ENCODE peak calls at places on chromosomes 16 and 17, in seven cellular contexts. T is body of pancreas, X is A673, V is small intestine, J is PC-3, H is upper lobe of left lung, R is lower lobe of right lung. Z is an unnamed sample. For H3K36me3, the result is how much of the 10 kb centered on the place peaks cover.

GRCh38 chr16:87150359-87151280 is 166.6 kb downstream of the C16orf95 start:
- DNase-seq in T (no peak), X (no peak), V (no peak), J (no peak), H (peak), R (no peak), Z (no peak)

GRCh38 chr16:27402964-27403600 is 1.1 kb downstream of the IL21R start:
- DNase-seq in T (no peak), X (no peak), V (no peak), J (no peak), H (no peak), R (no peak), Z (peak)

GRCh38 chr16:49658066-49658465 is 197.8 kb downstream of the ZNF423 start:
- DNase-seq in T (no peak), X (no peak), V (no peak), J (no peak), H (peak), R (no peak), Z (no peak)

GRCh38 chr16:86383488-86384262 is 126.7 kb upstream of the FOXF1 start:
- DNase-seq in T (no peak), X (no peak), V (peak), J (no peak), H (no peak), R (no peak), Z (no peak)

GRCh38 chr16:73298562-73298961 is 250.6 kb upstream of the ZFHX3 start:
- DNase-seq in T (no peak), X (no peak), V (no peak), J (no peak), H (no peak), R (no peak), Z (no peak)

GRCh38 chr17:30600830-30601494 is 123.8 kb downstream of the GOSR1 start:
- DNase-seq in T (peak), X (peak), V (peak), J (peak), H (no peak), R (no peak), Z (no peak)

GRCh38 chr17:70355185-70355584 is 185.9 kb downstream of the KCNJ2 start:
- DNase-seq in T (no peak), X (no peak), V (no peak), J (no peak), H (no peak), R (no peak), Z (no peak)

GRCh38 chr16:58013201-58013956 is 12.2 kb downstream of the USB1 start:
- DNase-seq in T (no peak), X (no peak), V (no peak), J (no peak), H (no peak), R (no peak), Z (no peak)

GRCh38 chr17:273994-274832 is 78.4 kb downstream of the RPH3AL start:
- DNase-seq in T (no peak), X (no peak), V (no peak), J (no peak), H (no peak), R (peak), Z (peak)

GRCh38 chr16:50781043-50781442 is 39.2 kb downstream of the CYLD start:
- DNase-seq in T (no peak), X (no peak), V (no peak), J (peak), H (no peak), R (no peak), Z (no peak)

DNA sequence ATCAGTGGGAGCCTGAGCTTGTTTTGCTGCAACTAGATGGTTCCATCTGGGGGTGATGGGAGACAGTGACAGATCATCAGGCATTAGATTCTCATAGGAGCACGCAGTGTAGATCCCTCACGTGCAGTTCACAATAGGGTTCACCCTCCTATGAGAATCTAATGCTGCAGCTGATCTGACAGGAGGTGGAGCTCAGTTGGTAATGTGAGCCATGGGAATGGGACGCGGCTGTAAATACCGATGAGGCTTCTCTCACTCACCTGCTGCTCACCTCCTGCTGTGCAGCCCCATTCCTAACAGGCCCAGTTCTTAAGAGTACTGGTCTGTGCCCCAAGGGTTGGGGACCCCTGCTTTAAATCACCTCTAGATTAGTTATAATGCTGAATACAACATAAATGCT is 137.5 kb upstream of the PLEKHM1 start:
- DNase-seq in T (no peak), X (no peak), V (no peak), J (no peak), H (no peak), R (no peak), Z (no peak)
- H3K36me3 ChIP-seq in T (under half), X (under half), V (under half), J (under half), H (under half), R (under half), Z (under half)

GRCh38 chr16:66277311-66278070 is 89.0 kb upstream of the CDH5 start:
- DNase-seq in T (no peak), X (no peak), V (no peak), J (no peak), H (no peak), R (no peak), Z (no peak)
- H3K36me3 ChIP-seq in T (under half), X (under half), V (under half), J (under half), H (under half), R (under half), Z (under half)

DNA sequence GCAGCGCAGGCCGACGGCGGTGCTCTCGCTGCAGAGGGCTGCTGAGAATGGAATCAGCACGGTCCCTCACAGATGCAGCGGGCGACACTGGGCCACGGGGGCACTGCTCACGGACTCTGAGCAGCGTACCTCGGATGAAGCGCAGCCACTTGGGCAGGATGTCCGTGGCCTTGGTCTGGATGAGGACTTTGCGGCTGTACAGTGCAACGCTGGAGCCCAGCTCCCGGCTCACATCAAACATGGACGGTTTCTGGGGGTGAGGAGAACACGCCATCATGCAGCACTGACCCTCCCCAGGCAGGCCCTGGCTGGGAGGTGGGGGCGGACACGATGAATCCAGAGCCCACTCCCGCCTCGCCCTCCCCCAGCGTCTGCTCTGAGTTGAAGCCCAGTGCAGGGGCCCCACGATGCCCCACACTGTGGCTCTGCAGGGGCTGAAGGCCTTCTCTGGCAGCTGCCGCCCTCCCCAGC is 18.1 kb downstream of the DNASE1 start:
- DNase-seq in T (no peak), X (no peak), V (no peak), J (no peak), H (peak), R (no peak), Z (no peak)
- H3K36me3 ChIP-seq in T (under half), X (half or more), V (under half), J (under half), H (under half), R (half or more), Z (under half)

DNA sequence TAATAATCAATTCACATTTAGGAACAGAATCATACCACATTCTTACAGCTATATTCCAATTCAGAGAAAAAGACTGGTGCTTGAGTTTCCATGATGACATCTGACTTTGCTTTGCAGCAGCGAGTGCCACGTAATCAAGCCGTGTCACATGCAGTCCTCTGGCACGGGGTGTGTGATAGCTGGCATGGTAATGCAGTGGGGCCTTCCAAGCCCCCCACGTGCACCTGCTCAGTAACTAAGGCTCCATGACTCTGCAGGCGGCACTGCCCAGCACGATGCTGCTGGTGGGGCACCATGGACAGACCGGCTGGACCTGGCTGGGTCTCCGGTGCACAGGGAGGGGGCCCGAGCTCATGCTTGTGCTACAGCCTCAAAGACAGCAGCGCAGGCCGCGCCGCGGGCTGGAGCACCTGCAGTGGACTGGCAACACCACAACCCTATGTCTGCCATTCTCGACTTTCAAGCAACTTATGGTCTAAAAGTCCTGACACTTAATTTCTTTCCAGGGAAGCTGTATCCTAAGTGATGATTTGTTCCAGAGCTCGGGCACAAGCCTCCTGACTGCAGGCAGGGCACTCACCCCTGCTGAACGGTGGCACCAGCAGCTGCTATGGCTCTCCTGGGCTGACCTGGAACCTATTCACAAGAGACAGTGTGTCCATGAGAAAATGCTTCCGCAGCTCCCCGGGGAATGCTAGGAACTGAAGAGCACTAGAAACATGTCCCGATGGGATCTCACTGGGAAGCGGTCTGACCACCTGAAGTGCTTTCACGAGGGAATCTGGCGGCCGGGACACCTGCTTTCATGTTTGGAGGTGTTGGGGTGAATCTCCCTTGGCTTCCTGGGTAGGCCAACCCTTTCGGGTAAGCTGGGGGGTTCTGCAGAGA is 99.5 kb upstream of the DNAH17 start:
- DNase-seq in T (no peak), X (no peak), V (no peak), J (no peak), H (peak), R (no peak), Z (no peak)
- H3K36me3 ChIP-seq in T (under half), X (under half), V (under half), J (under half), H (under half), R (half or more), Z (half or more)

GRCh38 chr17:40264458-40265185 is 23.1 kb upstream of the CDC6 start:
- DNase-seq in T (no peak), X (no peak), V (no peak), J (no peak), H (peak), R (no peak), Z (no peak)

GRCh38 chr17:40268141-40268712 is 19.5 kb upstream of the CDC6 start:
- DNase-seq in T (no peak), X (no peak), V (no peak), J (no peak), H (no peak), R (no peak), Z (no peak)

GRCh38 chr17:40265337-40265736 is 22.3 kb upstream of the CDC6 start:
- DNase-seq in T (no peak), X (no peak), V (no peak), J (no peak), H (no peak), R (no peak), Z (no peak)

GRCh38 chr17:40266882-40267281 is 20.8 kb upstream of the CDC6 start:
- DNase-seq in T (no peak), X (no peak), V (no peak), J (no peak), H (no peak), R (no peak), Z (no peak)
- H3K36me3 ChIP-seq in T (under half), X (under half), V (under half), J (under half), H (under half), R (half or more), Z (under half)

DNA sequence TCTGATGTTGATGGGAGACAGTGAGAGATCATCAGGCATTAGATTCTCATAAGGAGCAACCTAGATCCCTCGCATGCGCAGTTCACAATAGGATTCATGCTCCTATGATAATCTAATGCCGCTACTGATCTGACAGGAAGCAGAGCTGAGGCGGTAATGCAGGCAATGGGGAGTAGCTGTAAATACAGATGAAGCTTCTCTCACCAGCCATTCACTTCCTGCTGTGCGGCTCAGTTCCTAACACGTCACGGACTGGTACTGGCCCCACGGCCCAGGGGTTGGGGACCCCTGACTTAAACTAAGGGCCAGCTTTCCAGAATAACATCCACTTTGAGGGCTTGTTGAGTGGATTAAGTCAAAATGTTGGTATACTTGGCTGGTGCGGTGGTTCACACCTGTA is 2.6 kb upstream of the TMEM219 start:
- DNase-seq in T (no peak), X (no peak), V (no peak), J (no peak), H (no peak), R (no peak), Z (no peak)
- H3K36me3 ChIP-seq in T (under half), X (under half), V (under half), J (under half), H (under half), R (under half), Z (under half)

DNA sequence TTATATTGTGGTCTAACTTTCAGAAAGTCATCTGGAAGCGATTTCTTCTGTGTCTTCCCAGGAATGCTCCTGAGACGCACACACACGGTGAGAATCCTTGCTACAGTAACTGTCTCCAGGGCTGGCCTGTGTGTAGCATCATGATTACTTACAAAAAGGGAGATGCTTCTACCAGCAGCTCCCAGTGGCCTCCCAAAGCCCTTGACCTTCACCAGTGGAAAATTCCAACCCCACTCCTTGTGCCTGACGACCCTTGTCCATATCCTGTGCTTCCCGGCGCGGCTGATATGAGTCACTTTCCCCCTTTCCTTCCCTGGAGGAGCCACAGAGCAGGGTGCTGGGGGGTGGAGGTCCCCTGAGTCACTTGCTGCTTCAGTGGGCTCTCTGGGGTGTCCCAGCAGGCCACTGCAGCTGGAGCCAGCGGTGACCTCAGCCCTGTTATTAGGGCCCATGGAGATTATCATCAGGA is 22.1 kb upstream of the NAT9 start:
- DNase-seq in T (no peak), X (peak), V (no peak), J (no peak), H (no peak), R (no peak), Z (no peak)
- H3K36me3 ChIP-seq in T (under half), X (under half), V (under half), J (under half), H (under half), R (half or more), Z (under half)

DNA sequence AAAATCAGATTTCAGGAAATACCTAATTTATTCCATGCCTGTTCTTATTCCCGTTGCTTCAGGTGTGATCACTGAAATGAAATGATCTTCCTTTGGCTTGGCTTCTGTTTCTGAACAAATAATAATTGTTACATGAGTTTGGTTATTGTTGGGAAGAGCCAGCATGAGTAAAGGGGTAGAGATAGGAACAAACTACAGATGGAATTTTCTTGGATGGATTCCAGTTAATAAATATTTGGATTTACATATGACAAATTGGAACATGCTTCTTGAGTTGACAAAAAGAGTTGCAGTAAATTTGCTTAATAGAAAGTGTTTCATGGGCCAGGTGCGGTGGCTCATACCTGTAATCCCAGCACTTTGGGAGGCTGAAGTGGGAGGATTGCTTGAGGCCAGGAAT is 28.2 kb downstream of the TAC4 start:
- DNase-seq in T (no peak), X (no peak), V (no peak), J (peak), H (no peak), R (no peak), Z (no peak)
- H3K36me3 ChIP-seq in T (under half), X (half or more), V (under half), J (half or more), H (under half), R (half or more), Z (under half)

DNA sequence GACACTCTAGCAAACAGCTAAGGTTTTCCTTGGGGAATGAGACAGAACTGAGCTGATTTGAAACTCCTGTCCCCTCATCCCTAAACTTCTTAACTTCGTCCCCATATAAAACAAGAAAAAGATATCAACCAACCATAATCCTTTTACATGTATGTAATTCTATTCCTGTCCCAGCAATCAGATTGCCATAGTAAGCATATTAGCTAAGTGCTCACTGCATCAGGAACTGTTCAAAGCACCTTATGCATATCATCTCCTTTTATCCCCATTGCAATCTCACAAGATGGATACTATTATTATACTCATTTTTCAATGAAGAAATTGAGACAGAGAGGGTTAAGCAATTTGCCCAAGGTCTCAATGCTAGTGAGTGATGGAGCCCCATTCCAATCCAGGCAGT is 6.8 kb downstream of the KIF18B start:
- DNase-seq in T (no peak), X (no peak), V (no peak), J (no peak), H (no peak), R (no peak), Z (no peak)
- H3K36me3 ChIP-seq in T (under half), X (under half), V (under half), J (under half), H (under half), R (under half), Z (under half)

GRCh38 chr17:47603830-47604229 is 45.9 kb upstream of the KPNB1 start:
- DNase-seq in T (no peak), X (no peak), V (no peak), J (no peak), H (no peak), R (no peak), Z (no peak)

GRCh38 chr17:47604268-47604927 is 45.3 kb upstream of the KPNB1 start:
- DNase-seq in T (no peak), X (peak), V (no peak), J (no peak), H (no peak), R (no peak), Z (no peak)

GRCh38 chr17:47607481-47607880 is 42.2 kb upstream of the KPNB1 start:
- DNase-seq in T (no peak), X (no peak), V (no peak), J (no peak), H (no peak), R (no peak), Z (no peak)

GRCh38 chr17:47605006-47605405 is 44.7 kb upstream of the KPNB1 start:
- DNase-seq in T (no peak), X (no peak), V (no peak), J (no peak), H (no peak), R (no peak), Z (no peak)
- H3K36me3 ChIP-seq in T (under half), X (under half), V (under half), J (half or more), H (under half), R (half or more), Z (under half)

Z was measured in CD8-positive, alpha-beta memory T cell.